ENCODE peak calls at places on chromosomes 13 and 19, in ten cellular contexts. A is sigmoid colon; Z is stimulated activated naive CD8-positive, alpha-beta T cell treated with anti-CD3 and anti-CD28 coated beads, Interleukin-15, amount 100 ng/mL, for 72 hours; T is skeletal muscle cell; B is pancreas; M is KBM-7; I is astrocyte; S is left colon; U is body of pancreas; X is GM23338. J is an unnamed sample.

GRCh38 chr19:33388231-33388816 is 14.8 kb downstream of the CEBPG start:
- DNase-seq in A (peak), Z (no peak), T (no peak), B (no peak), M (no peak), I (no peak), S (no peak), U (no peak), X (no peak), J (no peak)

GRCh38 chr19:8459520-8460260 is 14.9 kb downstream of the HNRNPM start:
- DNase-seq in A (no peak), Z (no peak), T (peak), B (no peak), M (no peak), I (peak), S (no peak), U (no peak), X (no peak), J (no peak)

GRCh38 chr19:30799854-30800755 is 427.9 kb downstream of the ZNF536 start:
- DNase-seq in A (no peak), Z (peak), T (no peak), B (peak), M (peak), I (no peak), S (peak), U (peak), X (peak), J (peak)

GRCh38 chr13:46006688-46007452 is 45.7 kb downstream of the ZC3H13 start:
- DNase-seq in A (no peak), Z (no peak), T (no peak), B (no peak), M (no peak), I (peak), S (no peak), U (no peak), X (no peak), J (no peak)

GRCh38 chr13:31827707-31828106 is 88.4 kb downstream of the RXFP2 start:
- DNase-seq in A (no peak), Z (no peak), T (no peak), B (no peak), M (no peak), I (no peak), S (no peak), U (no peak), X (no peak), J (no peak)

GRCh38 chr13:44298314-44298713 is 75.3 kb upstream of the SERP2 start:
- DNase-seq in A (no peak), Z (no peak), T (no peak), B (no peak), M (no peak), I (peak), S (no peak), U (no peak), X (no peak), J (no peak)

GRCh38 chr19:51027126-51027806 is 850 bp upstream of the KLK11 start:
- DNase-seq in A (peak), Z (no peak), T (no peak), B (no peak), M (no peak), I (no peak), S (no peak), U (no peak), X (no peak), J (peak)

GRCh38 chr13:113064534-113065405 is 40.8 kb upstream of the F7 start:
- DNase-seq in A (no peak), Z (no peak), T (peak), B (no peak), M (no peak), I (peak), S (no peak), U (no peak), X (no peak), J (no peak)

GRCh38 chr19:47663911-47664771 is 49.1 kb upstream of the EHD2 start:
- DNase-seq in A (peak), Z (no peak), T (peak), B (peak), M (peak), I (peak), S (peak), U (peak), X (no peak), J (no peak)

GRCh38 chr13:65744761-65745160 is 1485.4 kb downstream of the PCDH9 start:
- DNase-seq in A (no peak), Z (no peak), T (peak), B (no peak), M (no peak), I (peak), S (no peak), U (no peak), X (no peak), J (no peak)

GRCh38 chr19:2260341-2260751 is 4.1 kb upstream of the JSRP1 start:
- DNase-seq in A (no peak), Z (no peak), T (no peak), B (no peak), M (no peak), I (peak), S (no peak), U (no peak), X (no peak), J (peak)

GRCh38 chr13:71879129-71879535 is 12.1 kb upstream of the DACH1 start:
- DNase-seq in A (no peak), Z (no peak), T (no peak), B (peak), M (peak), I (no peak), S (no peak), U (no peak), X (peak), J (peak)

GRCh38 chr13:108322206-108322824 is 52.8 kb downstream of the TNFSF13B start:
- DNase-seq in A (no peak), Z (no peak), T (peak), B (no peak), M (peak), I (peak), S (no peak), U (no peak), X (peak), J (peak)

GRCh38 chr19:28609944-28610343 is 603.0 kb downstream of the UQCRFS1 start:
- DNase-seq in A (no peak), Z (no peak), T (no peak), B (no peak), M (no peak), I (no peak), S (no peak), U (no peak), X (no peak), J (no peak)

GRCh38 chr19:14430712-14431111 is 2.4 kb upstream of the PKN1 start:
- DNase-seq in A (no peak), Z (no peak), T (no peak), B (no peak), M (no peak), I (no peak), S (no peak), U (no peak), X (no peak), J (no peak)

GRCh38 chr19:10372698-10373097 is 7.7 kb downstream of the TYK2 start:
- DNase-seq in A (no peak), Z (no peak), T (no peak), B (no peak), M (peak), I (no peak), S (no peak), U (no peak), X (no peak), J (no peak)

GRCh38 chr13:44921931-44922758 is 67.1 kb downstream of the NUFIP1 start:
- DNase-seq in A (peak), Z (no peak), T (peak), B (peak), M (no peak), I (peak), S (no peak), U (peak), X (no peak), J (peak)

GRCh38 chr13:32443111-32443510 is 15.2 kb upstream of the N4BP2L1 start:
- DNase-seq in A (no peak), Z (peak), T (no peak), B (no peak), M (peak), I (no peak), S (peak), U (no peak), X (peak), J (peak)

GRCh38 chr19:34145741-34146202 is 26.5 kb upstream of the LSM14A start:
- DNase-seq in A (no peak), Z (peak), T (peak), B (peak), M (peak), I (peak), S (peak), U (peak), X (peak), J (peak)

GRCh38 chr13:110816500-110816899 is 98.4 kb downstream of the ANKRD10 start:
- DNase-seq in A (no peak), Z (no peak), T (no peak), B (no peak), M (no peak), I (no peak), S (no peak), U (no peak), X (no peak), J (no peak)